ENCODE peak calls at places on chromosomes 1 and 21, in four cellular contexts. Y is prostate gland, H is aorta, W is endodermal cell. C is an unnamed sample.

GRCh38 chr1:25743164-25744139 is 56.5 kb upstream of the SELENON start:
- DNase-seq in Y (peak; percentile 65), H (peak; percentile 93), W (no peak), C (no peak)

GRCh38 chr1:245232936-245233335 is 78.2 kb downstream of the KIF26B start:
- DNase-seq in Y (no peak), H (no peak), W (peak; percentile 29), C (no peak)

GRCh38 chr1:57550092-57550491 is 126.2 kb upstream of the DAB1 start:
- DNase-seq in Y (no peak), H (no peak), W (no peak), C (no peak)

GRCh38 chr1:41726899-41727748 is 191.6 kb downstream of the HIVEP3 start:
- DNase-seq in Y (no peak), H (peak; percentile 91), W (peak; percentile 68), C (peak; percentile 31)

GRCh38 chr1:224528900-224529299 is 87.2 kb upstream of the CNIH3 start:
- DNase-seq in Y (no peak), H (no peak), W (no peak), C (peak; percentile 55)

GRCh38 chr1:33130297-33130696 is 49.3 kb downstream of the AZIN2 start:
- DNase-seq in Y (no peak), H (no peak), W (peak; percentile 23), C (peak; percentile 51)

GRCh38 chr21:43209575-43210453 is 41.0 kb downstream of the CRYAA start:
- DNase-seq in Y (peak; percentile 3), H (no peak), W (peak; percentile 40), C (no peak)

GRCh38 chr21:42666023-42666747 is 12.8 kb downstream of the PDE9A start:
- DNase-seq in Y (no peak), H (no peak), W (peak; percentile 85), C (peak; percentile 39)

GRCh38 chr21:46413365-46413696 is 45.4 kb upstream of the DIP2A start:
- DNase-seq in Y (no peak), H (no peak), W (no peak), C (no peak)

GRCh38 chr1:145961425-145962156 is 2.8 kb downstream of the ANKRD34A start:
- DNase-seq in Y (no peak), H (peak; percentile 72), W (peak; percentile 75), C (peak; percentile 44)

GRCh38 chr1:24383381-24383940 is 30.1 kb downstream of the STPG1 start:
- DNase-seq in Y (no peak), H (no peak), W (no peak), C (no peak)

GRCh38 chr21:37737497-37737896 is 178.8 kb downstream of the KCNJ6 start:
- DNase-seq in Y (no peak), H (no peak), W (no peak), C (no peak)

GRCh38 chr1:188782220-188782841 is 1695.3 kb downstream of the BRINP3 start:
- DNase-seq in Y (no peak), H (no peak), W (peak; percentile 78), C (peak; percentile 90)

GRCh38 chr1:90718411-90719320 is 1.6 kb upstream of the BARHL2 start:
- DNase-seq in Y (no peak), H (no peak), W (peak; percentile 85), C (peak; percentile 57)

GRCh38 chr1:59972216-59972924 is 45.8 kb upstream of the CYP2J2 start:
- DNase-seq in Y (no peak), H (no peak), W (no peak), C (no peak)

GRCh38 chr1:112304151-112304550 is 91.9 kb upstream of the CTTNBP2NL start:
- DNase-seq in Y (no peak), H (no peak), W (no peak), C (peak; percentile 49)

GRCh38 chr1:155011437-155011907 is 8.9 kb downstream of the ZBTB7B start:
- DNase-seq in Y (peak; percentile 39), H (no peak), W (no peak), C (no peak)
- H3K4me1 ChIP-seq in Y (peaks cover 41% of the 10 kb centered on the region), H (no peaks in the 10 kb centered on the region), W (no peaks in the 10 kb centered on the region), C (peaks cover 16% of the 10 kb centered on the region)

DNA sequence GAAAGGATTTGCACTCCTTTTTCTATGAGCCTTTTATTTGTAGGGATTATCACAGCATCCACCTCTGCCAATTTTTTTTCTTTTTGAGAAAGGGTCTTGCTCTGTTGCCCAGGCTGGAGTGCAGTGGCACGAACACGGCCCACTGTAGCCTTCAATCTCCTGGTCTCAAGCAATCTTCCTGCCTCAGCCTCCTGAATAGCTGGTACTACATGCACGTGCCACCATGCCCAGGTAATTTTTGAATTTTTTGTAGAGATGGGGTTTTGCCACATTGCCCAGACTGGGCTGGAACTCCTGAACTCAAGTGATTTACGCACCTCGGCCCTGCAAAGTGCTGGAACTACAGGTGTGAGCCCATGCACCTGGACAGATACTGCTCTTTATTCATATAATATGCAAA is 2.1 kb downstream of the SAMSN1 start:
- DNase-seq in Y (no peak), H (no peak), W (no peak), C (no peak)
- H3K4me1 ChIP-seq in Y (no peaks in the 10 kb centered on the region), H (no peaks in the 10 kb centered on the region), W (no peaks in the 10 kb centered on the region), C (no peaks in the 10 kb centered on the region)

GRCh38 chr1:27876341-27877114 is 4.2 kb downstream of the THEMIS2 start:
- DNase-seq in Y (no peak), H (no peak), W (no peak), C (no peak)

GRCh38 chr1:27872059-27872801 is at the start of gene THEMIS2:
- DNase-seq in Y (no peak), H (peak; percentile 85), W (peak; percentile 93), C (peak; percentile 67)

GRCh38 chr1:27873671-27874384 is 1.5 kb downstream of the THEMIS2 start:
- DNase-seq in Y (no peak), H (no peak), W (no peak), C (no peak)

GRCh38 chr1:27869719-27870085 is 2.6 kb upstream of the THEMIS2 start:
- DNase-seq in Y (no peak), H (no peak), W (no peak), C (no peak)

GRCh38 chr1:27872802-27873665 is 690 bp downstream of the THEMIS2 start:
- DNase-seq in Y (no peak), H (no peak), W (peak; percentile 76), C (peak; percentile 19)
- H3K4me1 ChIP-seq in Y (no peaks in the 10 kb centered on the region), H (no peaks in the 10 kb centered on the region), W (no peaks in the 10 kb centered on the region), C (no peaks in the 10 kb centered on the region)

DNA sequence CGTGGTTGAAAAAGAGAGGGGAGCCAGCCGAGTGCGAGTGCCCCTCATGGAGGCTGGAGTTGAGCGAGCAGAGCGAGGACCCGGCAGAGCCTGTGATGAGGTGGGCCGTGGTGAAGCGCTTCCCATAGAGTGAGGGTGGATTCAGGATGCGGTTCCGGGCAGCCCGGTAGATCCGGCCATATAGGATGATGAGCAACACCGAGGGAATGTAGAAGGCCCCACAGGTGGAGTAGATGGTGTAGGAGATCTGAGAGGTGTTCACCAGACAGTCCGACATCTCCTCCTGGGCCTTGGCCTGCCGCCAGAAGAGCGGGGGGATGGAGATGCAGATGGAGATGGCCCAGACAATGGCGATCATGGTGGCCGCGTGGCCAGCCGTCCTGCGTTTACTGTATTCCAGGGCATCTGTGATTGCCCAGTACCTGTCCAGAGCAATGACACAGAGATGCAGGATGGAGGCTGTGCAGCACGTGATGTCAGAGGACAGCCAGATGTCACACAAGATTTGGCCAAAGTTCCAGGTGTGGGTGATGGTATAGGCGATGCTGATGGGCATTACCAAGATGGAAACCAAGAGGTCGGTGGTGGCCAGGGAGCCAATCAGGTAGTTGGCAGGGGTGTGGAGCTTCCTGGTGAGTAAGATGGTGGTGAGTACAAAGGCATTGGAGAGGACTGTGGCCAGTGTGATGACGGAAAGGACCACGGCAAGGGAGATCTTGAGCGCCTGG is 23.7 kb downstream of the HTR1D start:
- DNase-seq in Y (no peak), H (no peak), W (no peak), C (no peak)
- H3K4me1 ChIP-seq in Y (no peaks in the 10 kb centered on the region), H (no peaks in the 10 kb centered on the region), W (peaks cover 4% of the 10 kb centered on the region), C (peaks cover 2% of the 10 kb centered on the region)

DNA sequence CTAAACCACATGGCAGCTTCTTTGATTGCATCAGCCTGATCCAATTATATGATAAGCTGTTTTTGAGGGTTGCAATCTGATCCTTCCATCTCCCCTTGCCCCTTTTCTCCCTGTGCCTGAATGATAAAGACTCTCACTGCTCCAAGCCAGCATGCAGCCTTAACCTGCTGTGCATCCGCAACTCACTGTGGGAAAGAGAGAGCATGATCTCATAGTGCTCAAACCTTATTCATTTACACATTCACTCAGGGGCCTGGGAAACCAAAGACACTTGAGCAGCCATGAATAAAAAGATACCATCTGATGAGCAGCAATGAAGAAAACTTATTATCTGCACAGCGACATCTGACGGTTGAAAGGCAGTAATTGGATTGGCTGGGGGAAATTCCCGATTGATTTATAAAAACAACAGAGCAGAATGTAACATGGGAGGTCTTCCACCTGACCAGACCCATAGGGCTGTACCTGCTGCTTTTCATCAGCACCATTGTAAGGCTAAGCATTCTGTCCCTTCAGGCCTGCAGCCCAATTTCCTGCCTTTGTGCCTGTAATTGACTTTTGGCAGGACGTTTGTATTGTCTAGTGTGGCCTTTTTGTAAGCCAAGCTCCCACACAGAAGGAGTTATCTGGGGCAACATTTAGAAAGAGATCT is 62.5 kb downstream of the KIAA0040 start:
- DNase-seq in Y (no peak), H (no peak), W (peak; percentile 84), C (peak; percentile 90)
- H3K4me1 ChIP-seq in Y (no peaks in the 10 kb centered on the region), H (peaks cover 5% of the 10 kb centered on the region), W (peaks cover 14% of the 10 kb centered on the region), C (peaks cover 9% of the 10 kb centered on the region)

DNA sequence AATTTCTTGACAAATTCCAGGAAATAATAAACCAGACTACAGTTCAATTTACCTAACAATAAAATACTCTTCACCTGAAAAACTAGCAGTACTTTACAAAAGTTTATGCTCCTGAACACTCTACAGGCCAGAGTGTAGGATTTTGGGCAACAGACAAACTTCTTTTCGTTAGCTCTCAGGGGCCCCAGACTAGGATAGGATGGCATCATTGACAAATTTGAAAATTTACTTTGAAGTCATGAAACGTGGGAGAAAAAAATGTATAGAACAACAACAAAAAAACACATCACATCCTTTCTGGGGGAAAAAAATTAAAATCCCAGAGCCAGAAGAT is 1.2 kb downstream of the PTP4A2 start:
- DNase-seq in Y (no peak), H (no peak), W (no peak), C (no peak)
- H3K4me1 ChIP-seq in Y (peaks cover 6% of the 10 kb centered on the region), H (no peaks in the 10 kb centered on the region), W (peaks cover 18% of the 10 kb centered on the region), C (peaks cover 14% of the 10 kb centered on the region)

GRCh38 chr1:230763927-230764591 is 16.9 kb downstream of the CAPN9 start:
- DNase-seq in Y (no peak), H (no peak), W (no peak), C (no peak)
- H3K4me1 ChIP-seq in Y (no peaks in the 10 kb centered on the region), H (no peaks in the 10 kb centered on the region), W (no peaks in the 10 kb centered on the region), C (no peaks in the 10 kb centered on the region)